ENCODE peak calls at places on chromosomes 13 and 19, in eight cellular contexts. E, Q, R, L, D, C, K and N are unnamed samples.

GRCh38 chr19:35973487-35973886 is 21.5 kb upstream of the SDHAF1 start:
- DNase-seq in Q (no peak), E (no peak), D (no peak), C (no peak), R (no peak), L (no peak), K (no peak), N (no peak)

GRCh38 chr19:42697884-42698283 is 42.4 kb downstream of the PSG3 start:
- DNase-seq in E (no peak), R (no peak), K (no peak), D (no peak), C (no peak), Q (no peak), L (no peak), N (no peak)

GRCh38 chr19:32322541-32322940 is 22.9 kb upstream of the ZNF507 start:
- DNase-seq in K (no peak), L (no peak), R (no peak), D (peak), E (no peak), Q (no peak), C (no peak), N (no peak)

GRCh38 chr19:39432677-39433025 is 3.1 kb downstream of the RPS16 start:
- DNase-seq in E (no peak), R (no peak), D (no peak), Q (no peak), K (no peak), C (no peak), L (no peak), N (no peak)

GRCh38 chr19:3357731-3358391 is 8.5 kb upstream of the NFIC start:
- DNase-seq in D (no peak), Q (peak), K (no peak), C (no peak), L (peak), R (no peak), E (no peak), N (no peak)

GRCh38 chr19:34480491-34480890 is 1.1 kb upstream of the WTIP start:
- DNase-seq in R (no peak), D (peak), C (no peak), E (no peak), K (no peak), Q (peak), L (no peak), N (no peak)

GRCh38 chr19:39428309-39429112 is 7.2 kb downstream of the RPS16 start:
- DNase-seq in C (no peak), Q (peak), K (no peak), R (peak), E (peak), L (no peak), D (peak), N (no peak)

GRCh38 chr13:70723732-70724131 is 615.5 kb upstream of the KLHL1 start:
- DNase-seq in K (no peak), C (no peak), R (peak), E (peak), Q (no peak), D (no peak), L (no peak), N (no peak)

GRCh38 chr13:22092791-22093545 is 422.1 kb downstream of the FGF9 start:
- DNase-seq in R (no peak), D (no peak), L (no peak), Q (no peak), E (no peak), K (no peak), C (no peak), N (no peak)

GRCh38 chr19:10270616-10271394 is at the start of gene ICAM1:
- DNase-seq in C (no peak), K (no peak), L (peak), Q (peak), R (peak), D (peak), E (peak), N (no peak)

GRCh38 chr19:1840541-1841115 is 7.7 kb downstream of the REXO1 start:
- DNase-seq in K (no peak), C (no peak), E (peak), R (peak), L (peak), D (no peak), Q (no peak), N (no peak)

GRCh38 chr13:94411747-94412146 is 67.7 kb downstream of the DCT start:
- DNase-seq in K (no peak), C (no peak), L (no peak), E (no peak), Q (no peak), R (no peak), D (no peak), N (no peak)

GRCh38 chr13:98963917-98964316 is 13.9 kb downstream of the DOCK9 start:
- DNase-seq in R (no peak), L (no peak), E (no peak), D (no peak), Q (no peak), C (no peak), K (no peak), N (no peak)

GRCh38 chr13:51477149-51477548 is 24.3 kb upstream of the INTS6 start:
- DNase-seq in K (no peak), Q (no peak), R (no peak), E (no peak), C (no peak), D (no peak), L (no peak), N (no peak)

GRCh38 chr19:23075031-23075733 is 41.6 kb upstream of the ZNF730 start:
- DNase-seq in C (no peak), E (no peak), Q (peak), D (peak), R (peak), K (no peak), L (peak), N (peak)

GRCh38 chr19:10514211-10515145 is 2.8 kb downstream of the S1PR5 start:
- DNase-seq in R (no peak), L (no peak), C (no peak), D (peak), Q (peak), K (no peak), E (no peak), N (no peak)

GRCh38 chr13:51590966-51591627 is 6.8 kb downstream of the WDFY2 start:
- DNase-seq in L (peak), D (no peak), Q (peak), K (no peak), R (peak), E (peak), C (no peak), N (peak)

GRCh38 chr19:38516802-38517201 is 83.3 kb downstream of the RYR1 start:
- DNase-seq in L (no peak), K (no peak), C (no peak), E (no peak), Q (no peak), D (no peak), R (no peak), N (no peak)

GRCh38 chr13:27353166-27353583 is 71.2 kb upstream of the GTF3A start:
- DNase-seq in Q (no peak), D (no peak), L (no peak), E (peak), R (no peak), K (peak), C (no peak), N (no peak)

GRCh38 chr19:7815325-7815724 is 14.7 kb upstream of the EVI5L start:
- DNase-seq in D (no peak), Q (no peak), E (no peak), C (no peak), R (no peak), L (no peak), K (peak), N (no peak)

GRCh38 chr19:15337202-15337601 is 4.9 kb upstream of the BRD4 start:
- DNase-seq in R (no peak), D (no peak), L (no peak), K (no peak), C (no peak), Q (no peak), E (no peak), N (no peak)

GRCh38 chr13:113809934-113810333 is 50.9 kb downstream of the TMEM255B start:
- DNase-seq in C (no peak), K (no peak), R (no peak), Q (no peak), L (no peak), E (no peak), D (no peak), N (no peak)

GRCh38 chr13:40814803-40815202 is 25.4 kb downstream of the SLC25A15 start:
- DNase-seq in D (no peak), Q (no peak), C (no peak), K (no peak), R (no peak), L (no peak), E (no peak), N (no peak)

GRCh38 chr13:113109151-113110047 is 3.8 kb downstream of the F7 start:
- DNase-seq in Q (peak), K (no peak), D (peak), C (no peak), E (no peak), R (no peak), L (no peak), N (no peak)

GRCh38 chr13:92591117-92591516 is 635.5 kb upstream of the GPC6 start:
- DNase-seq in R (no peak), L (no peak), Q (no peak), E (no peak), D (no peak), C (no peak), K (no peak), N (no peak)

GRCh38 chr19:44943801-44944249 is 1.8 kb downstream of the APOC4 start:
- DNase-seq in Q (no peak), K (no peak), L (peak), E (no peak), D (no peak), R (no peak), C (no peak), N (no peak)

GRCh38 chr13:97263160-97263559 is 41.0 kb downstream of the MBNL2 start:
- DNase-seq in Q (no peak), D (no peak), L (no peak), E (no peak), C (no peak), K (no peak), R (no peak), N (no peak)

GRCh38 chr13:80030491-80030890 is 310.4 kb downstream of the SPRY2 start:
- DNase-seq in D (no peak), K (no peak), R (peak), E (no peak), L (no peak), C (peak), Q (peak), N (no peak)

GRCh38 chr19:18852634-18853033 is 20.9 kb downstream of the UPF1 start:
- DNase-seq in C (no peak), E (no peak), D (no peak), K (no peak), L (no peak), Q (no peak), R (no peak), N (no peak)

GRCh38 chr13:112883241-112883945 is 85.6 kb upstream of the MCF2L start:
- DNase-seq in K (no peak), R (no peak), D (no peak), C (no peak), Q (no peak), E (no peak), L (no peak), N (no peak)

GRCh38 chr19:11578342-11579142 is 1.1 kb upstream of the ACP5 start:
- DNase-seq in R (peak), Q (peak), C (no peak), K (no peak), D (peak), E (peak), L (peak), N (no peak)

GRCh38 chr13:101412076-101412475 is 4.2 kb downstream of the NALCN start:
- DNase-seq in Q (no peak), C (no peak), L (no peak), R (peak), D (no peak), E (no peak), K (no peak), N (no peak)

GRCh38 chr13:101417501-101417900 is 1.2 kb upstream of the NALCN start:
- DNase-seq in C (no peak), D (no peak), E (no peak), K (no peak), L (no peak), R (no peak), Q (no peak), N (no peak)

GRCh38 chr13:101417043-101417406 is 717 bp upstream of the NALCN start:
- DNase-seq in K (no peak), Q (no peak), E (no peak), L (no peak), C (no peak), R (no peak), D (no peak), N (no peak)

GRCh38 chr13:101415358-101416174 is 742 bp downstream of the NALCN start:
- DNase-seq in R (peak), E (no peak), D (peak), K (no peak), L (no peak), Q (peak), C (no peak), N (no peak)

DNA sequence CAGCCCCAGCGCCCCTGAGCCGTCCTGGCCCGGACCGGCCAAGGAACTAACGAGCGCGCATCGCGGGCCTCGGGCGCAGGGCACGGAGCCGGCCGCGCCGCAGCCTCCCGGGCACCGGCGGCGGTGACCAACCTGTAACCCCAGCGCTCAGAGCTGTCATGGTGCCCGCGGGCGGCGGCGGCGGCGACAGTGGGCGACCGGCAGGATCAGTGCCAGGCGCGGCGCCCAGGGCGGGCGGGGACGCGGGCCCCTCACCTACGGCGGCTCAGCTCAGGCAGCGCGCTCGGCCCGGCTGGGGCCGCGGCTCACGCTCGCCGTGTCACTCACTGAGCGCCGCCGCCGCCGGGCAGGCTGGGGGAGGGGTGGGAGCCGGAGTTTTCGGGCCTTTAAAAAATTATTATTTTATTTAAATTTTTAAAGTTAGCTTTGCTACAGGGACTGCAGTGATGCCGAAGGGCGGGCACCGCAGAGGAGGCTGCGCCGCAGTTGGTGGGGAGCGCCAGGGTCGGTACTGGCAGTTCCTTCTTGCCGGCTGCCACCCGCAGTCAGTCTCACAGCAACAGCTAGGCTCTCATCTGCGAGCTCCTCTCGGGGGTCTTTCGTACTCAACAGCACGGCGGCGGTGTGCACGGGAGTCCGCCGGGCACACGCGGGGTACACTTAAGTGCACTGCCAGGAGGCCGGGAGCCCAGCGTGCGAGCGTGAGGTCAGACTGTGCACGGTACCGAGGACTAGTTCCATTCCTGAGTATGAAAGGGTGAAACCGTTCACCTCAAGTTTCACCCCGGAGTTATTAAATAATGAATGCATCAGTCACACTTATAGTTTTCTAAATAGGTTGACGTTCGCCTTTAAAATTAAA is at the start of gene NALCN:
- DNase-seq in E (no peak), C (no peak), D (peak), K (no peak), L (no peak), Q (peak), R (peak), N (no peak)
- TF ChIP-seq EZH2 in E (no peak), C (no peak), D (peak), K (no peak), L (no peak), Q (peak), R (no peak), N (no peak)

DNA sequence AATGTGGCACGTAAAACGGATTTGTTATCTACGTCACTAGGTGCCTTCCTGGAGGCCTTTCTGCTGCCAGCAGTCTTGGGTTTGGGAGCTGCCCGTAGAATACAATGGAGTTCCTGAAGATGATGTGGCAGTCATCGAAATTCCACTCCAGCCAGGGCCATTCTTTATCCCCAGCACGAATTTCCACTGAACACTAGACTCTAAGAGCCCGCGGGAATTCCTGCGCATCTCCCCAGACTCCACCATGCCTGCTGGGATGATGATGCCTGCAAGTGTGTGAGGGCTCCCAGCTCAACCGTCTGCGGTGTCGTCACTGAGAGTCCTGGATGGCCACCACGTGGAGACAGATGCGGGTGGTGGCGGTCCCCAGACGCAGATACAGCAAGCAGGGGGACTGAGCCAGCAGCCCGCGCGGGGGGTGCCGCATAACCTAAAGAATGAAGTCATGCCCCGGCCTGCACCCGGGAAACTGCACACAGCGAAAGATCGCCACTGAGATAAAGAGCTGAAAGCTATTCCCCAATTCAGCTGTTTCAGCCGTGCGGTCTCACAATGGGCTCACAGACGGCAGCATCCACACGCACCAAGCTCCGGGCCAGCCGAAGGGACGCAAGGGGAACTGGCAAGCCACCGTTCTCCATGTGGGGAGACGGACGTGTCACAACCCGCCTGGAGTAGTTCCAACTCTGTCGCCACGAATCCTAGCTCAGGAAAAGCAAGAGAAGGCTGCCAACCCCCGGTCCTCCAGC is 41.1 kb downstream of the COL4A1 start:
- DNase-seq in Q (no peak), K (no peak), E (no peak), L (no peak), C (no peak), R (peak), D (peak), N (no peak)
- TF ChIP-seq POLR2AphosphoS5 in Q (no peak), K (no peak), E (no peak), L (no peak), C (no peak), R (no peak), D (no peak), N (no peak)

DNA sequence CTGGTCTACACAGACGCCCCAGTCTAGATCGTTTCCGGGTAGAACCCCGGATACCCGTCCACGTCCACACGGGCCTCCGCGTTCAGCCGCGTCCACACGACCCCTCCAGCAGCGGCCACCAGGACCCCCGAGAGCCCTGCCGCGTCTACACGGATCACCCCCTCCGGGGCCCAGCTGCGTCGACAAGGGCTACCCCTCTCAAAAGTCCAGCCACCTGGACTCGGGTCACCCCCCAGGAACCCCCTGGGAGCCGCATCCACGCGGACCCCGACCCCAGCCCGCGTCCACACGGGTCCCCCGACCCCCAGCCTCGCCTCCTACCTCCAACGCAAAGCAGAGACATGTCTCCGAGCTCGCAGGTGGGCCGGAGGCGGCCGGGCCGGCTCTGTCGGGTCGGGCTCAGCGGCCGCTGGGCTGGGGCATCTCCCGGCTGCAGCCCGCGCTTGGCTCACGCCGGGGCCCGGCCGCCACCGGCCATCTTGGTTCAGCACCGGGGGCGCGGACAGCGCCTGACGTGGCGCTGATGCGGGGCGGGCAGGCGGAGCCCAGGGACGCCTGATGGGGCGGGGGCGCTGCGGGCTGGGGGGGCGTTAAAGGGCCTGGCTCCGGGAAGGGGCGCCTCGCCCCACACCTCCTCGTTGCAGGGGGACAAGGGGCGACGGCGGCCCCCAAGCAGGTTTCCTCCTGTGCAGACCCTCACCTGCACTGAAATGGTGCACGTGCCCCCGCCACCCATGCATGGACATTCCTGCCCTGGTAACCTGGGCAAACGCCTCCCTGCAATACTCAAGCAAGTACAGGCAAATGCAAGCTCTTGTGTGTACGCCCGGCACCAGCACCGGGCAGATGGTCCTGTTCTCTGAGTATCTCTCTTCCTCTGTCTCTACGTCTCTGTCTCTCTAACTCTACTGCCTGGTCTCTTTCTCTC is at the start of gene UNC13A:
- DNase-seq in E (no peak), L (peak), Q (peak), C (no peak), K (no peak), D (peak), R (no peak), N (no peak)
- TF ChIP-seq EZH2 in E (no peak), L (no peak), Q (no peak), C (no peak), K (no peak), D (no peak), R (peak), N (no peak)

GRCh38 chr13:74675185-74675584 is 541.0 kb upstream of the KLF12 start:
- DNase-seq in D (no peak), Q (no peak), K (no peak), E (no peak), C (no peak), L (no peak), R (no peak), N (no peak)
- TF ChIP-seq POLR2AphosphoS5 in D (no peak), Q (no peak), K (no peak), E (no peak), C (no peak), L (no peak), R (no peak), N (no peak)